ENCODE peak calls at places on chromosomes 5 and 9, in four cellular contexts. C is ovary, G is tibial artery, B is lower lobe of right lung. P is an unnamed sample.

GRCh38 chr9:25990376-25990775 is 312.1 kb upstream of the TUSC1 start:
- DNase-seq in G (no peak), C (no peak), B (no peak), P (no peak)

GRCh38 chr5:40226906-40227305 is 452.8 kb upstream of the PTGER4 start:
- DNase-seq in B (no peak), G (no peak), C (no peak), P (no peak)

GRCh38 chr5:53963958-53964357 is 346.4 kb downstream of the ARL15 start:
- DNase-seq in B (no peak), G (no peak), C (no peak), P (no peak)

GRCh38 chr9:36765468-36766341 is 193.0 kb downstream of the MELK start:
- DNase-seq in C (peak; percentile 86), G (peak; percentile 76), B (peak; percentile 80), P (peak; percentile 74)

GRCh38 chr9:110050925-110051355 is 157.0 kb downstream of the C9orf152 start:
- DNase-seq in C (no peak), G (peak; percentile 72), B (no peak), P (no peak)

GRCh38 chr9:79446540-79447307 is 125.0 kb upstream of the TLE4 start:
- DNase-seq in B (no peak), C (no peak), G (no peak), P (no peak)

GRCh38 chr5:1641560-1642166 is 117.9 kb upstream of the LPCAT1 start:
- DNase-seq in C (peak; percentile 68), G (peak; percentile 87), B (peak; percentile 86), P (peak; percentile 82)

GRCh38 chr9:250039-250438 is 35.4 kb downstream of the DOCK8 start:
- DNase-seq in G (no peak), C (no peak), B (no peak), P (no peak)

GRCh38 chr5:178404987-178405386 is 172.4 kb upstream of the PHYKPL start:
- DNase-seq in B (no peak), C (no peak), G (no peak), P (no peak)

GRCh38 chr5:56816546-56817081 is 1.3 kb downstream of the MAP3K1 start:
- DNase-seq in B (peak; percentile 72), C (peak; percentile 56), G (peak; percentile 73), P (peak; percentile 46)

GRCh38 chr5:11851402-11851801 is 52.8 kb downstream of the CTNND2 start:
- DNase-seq in B (no peak), C (no peak), G (no peak), P (no peak)

GRCh38 chr5:68426609-68427008 is 211.1 kb downstream of the PIK3R1 start:
- DNase-seq in B (no peak), C (no peak), G (no peak), P (no peak)

GRCh38 chr9:68726489-68726888 is 21.4 kb downstream of the PIP5K1B start:
- DNase-seq in B (no peak), G (no peak), C (no peak), P (no peak)

GRCh38 chr9:87259543-87259942 is 238.1 kb upstream of the DAPK1 start:
- DNase-seq in B (no peak), G (no peak), C (no peak), P (no peak)

GRCh38 chr5:151002250-151002649 is 18.1 kb upstream of the GPX3 start:
- DNase-seq in G (no peak), C (no peak), B (no peak), P (no peak)

GRCh38 chr9:93017621-93018020 is 40.9 kb upstream of the SUSD3 start:
- DNase-seq in G (peak; percentile 42), B (no peak), C (peak; percentile 4), P (no peak)

GRCh38 chr9:33884856-33885701 is 68.1 kb downstream of the UBE2R2 start:
- DNase-seq in B (no peak), C (no peak), G (no peak), P (no peak)

GRCh38 chr5:154470949-154471870 is 6.8 kb downstream of the HAND1 start:
- DNase-seq in B (no peak), G (no peak), C (no peak), P (no peak)

GRCh38 chr5:73273379-73274050 is 100.5 kb downstream of the TMEM174 start:
- DNase-seq in B (no peak), C (no peak), G (no peak), P (no peak)

GRCh38 chr9:121649476-121650219 is 1.8 kb upstream of the DAB2IP start:
- DNase-seq in G (no peak), B (no peak), C (no peak), P (no peak)

GRCh38 chr9:11779971-11780370 is 913.2 kb upstream of the TYRP1 start:
- DNase-seq in B (no peak), C (no peak), G (no peak), P (no peak)

GRCh38 chr9:114914139-114914538 is 16.3 kb downstream of the TNFSF8 start:
- DNase-seq in B (no peak), G (no peak), C (no peak), P (no peak)

GRCh38 chr9:121650220-121651013 is 1.0 kb upstream of the DAB2IP start:
- DNase-seq in G (no peak), B (no peak), C (peak; percentile 87), P (no peak)

GRCh38 chr5:143699121-143699520 is 112.8 kb upstream of the HMHB1 start:
- DNase-seq in C (no peak), B (no peak), G (no peak), P (no peak)

GRCh38 chr5:180343846-180344327 is 9.2 kb downstream of the GFPT2 start:
- DNase-seq in G (no peak), C (no peak), B (peak; percentile 46), P (peak; percentile 63)

GRCh38 chr5:16461782-16462181 is 3.8 kb downstream of the ZNF622 start:
- DNase-seq in G (no peak), C (no peak), B (no peak), P (no peak)

GRCh38 chr9:27441741-27442070 is 82.4 kb upstream of the IFNK start:
- DNase-seq in B (no peak), C (no peak), G (no peak), P (no peak)

GRCh38 chr5:67375606-67376005 is 179.0 kb upstream of the CD180 start:
- DNase-seq in B (no peak), C (no peak), G (no peak), P (no peak)

GRCh38 chr9:4739587-4740372 is 1.2 kb downstream of the AK3 start:
- DNase-seq in C (no peak), B (no peak), G (no peak), P (no peak)

GRCh38 chr5:59769832-59770231 is 123.7 kb downstream of the PDE4D start:
- DNase-seq in B (no peak), G (no peak), C (no peak), P (no peak)

GRCh38 chr5:132865668-132866341 is 464 bp downstream of the GDF9 start:
- DNase-seq in C (no peak), G (no peak), B (no peak), P (no peak)

GRCh38 chr5:115815693-115816225 is 700 bp downstream of the CDO1 start:
- DNase-seq in B (no peak), C (no peak), G (peak; percentile 67), P (no peak)

GRCh38 chr9:127626752-127627493 is 14.8 kb downstream of the STXBP1 start:
- DNase-seq in B (no peak), G (no peak), C (no peak), P (no peak)

GRCh38 chr5:25963251-25964008 is 1075.0 kb downstream of the CDH9 start:
- DNase-seq in B (no peak), C (no peak), G (no peak), P (no peak)

GRCh38 chr5:126370796-126371718 is 52.2 kb upstream of the GRAMD2B start:
- DNase-seq in B (no peak), G (no peak), C (no peak), P (no peak)

DNA sequence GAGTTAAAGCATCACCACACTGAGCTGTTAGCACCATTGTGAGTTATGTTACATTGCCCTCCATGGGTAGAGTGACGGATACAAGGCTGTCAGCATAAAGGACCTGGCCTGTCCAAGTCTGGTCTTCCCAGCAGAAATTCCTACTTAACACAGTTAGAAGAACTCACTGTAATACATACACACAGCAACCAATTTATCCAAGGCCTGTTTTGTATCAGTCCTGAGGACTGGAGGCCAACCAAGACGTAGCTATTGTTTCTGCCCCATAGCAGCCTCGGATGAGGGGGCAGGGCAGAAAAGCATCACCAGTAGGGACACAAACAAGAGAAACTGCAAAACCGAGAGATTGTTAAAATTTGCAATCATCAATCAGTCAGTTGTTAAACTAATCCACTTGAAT is 66.0 kb upstream of the CKMT2 start:
- DNase-seq in C (no peak), G (no peak), B (no peak), P (no peak)
- H3K27ac ChIP-seq in C (no peak overlapping the region), G (no peak overlapping the region), B (no peak overlapping the region), P (no peak overlapping the region)

DNA sequence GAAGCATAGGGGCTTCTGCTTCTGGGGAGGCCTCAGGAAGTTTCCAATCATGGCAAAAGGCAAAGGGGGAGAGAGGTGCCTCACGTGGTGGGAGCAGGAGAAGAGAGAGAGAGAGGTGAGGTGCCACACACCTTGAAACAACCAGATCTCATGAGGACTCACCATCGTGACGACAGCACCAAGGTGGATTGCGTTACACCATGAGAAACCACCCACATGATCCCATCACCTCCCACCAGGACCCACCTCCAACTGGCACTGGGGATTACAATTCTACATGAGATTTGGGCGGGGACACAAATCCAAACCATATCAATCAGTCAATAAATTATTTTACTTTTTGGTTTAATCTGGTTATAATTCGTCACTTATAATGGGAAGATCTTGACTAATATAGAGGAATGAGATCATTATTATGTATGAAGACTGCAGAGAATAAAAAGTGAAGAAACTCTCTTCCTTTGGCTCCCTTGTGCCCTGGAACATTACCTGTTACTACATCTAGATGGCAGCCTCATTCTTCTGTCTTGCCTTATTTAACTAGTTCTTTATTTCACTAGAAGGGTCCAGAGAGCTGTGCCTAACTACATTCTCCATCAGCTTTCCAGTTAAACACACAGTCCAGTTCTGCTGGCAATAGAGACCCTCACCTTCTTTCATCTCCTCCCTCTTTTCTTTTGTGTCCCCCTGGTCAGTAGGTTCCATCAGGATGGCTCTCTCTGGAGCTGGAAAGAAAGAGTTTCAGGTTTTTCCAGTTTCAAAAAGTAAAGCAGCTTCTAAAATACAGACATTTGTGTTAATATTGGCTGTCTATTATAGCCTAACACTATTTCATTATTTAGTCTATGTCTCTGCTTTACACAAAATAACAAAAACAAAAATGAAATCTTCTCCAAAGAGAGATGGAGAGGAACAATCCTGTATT is 21.7 kb upstream of the SPINK7 start:
- DNase-seq in B (no peak), C (no peak), G (no peak), P (no peak)
- TF ChIP-seq CTCF in B (peak; percentile 24), C (no peak), G (no peak), P (peak; percentile 67)

DNA sequence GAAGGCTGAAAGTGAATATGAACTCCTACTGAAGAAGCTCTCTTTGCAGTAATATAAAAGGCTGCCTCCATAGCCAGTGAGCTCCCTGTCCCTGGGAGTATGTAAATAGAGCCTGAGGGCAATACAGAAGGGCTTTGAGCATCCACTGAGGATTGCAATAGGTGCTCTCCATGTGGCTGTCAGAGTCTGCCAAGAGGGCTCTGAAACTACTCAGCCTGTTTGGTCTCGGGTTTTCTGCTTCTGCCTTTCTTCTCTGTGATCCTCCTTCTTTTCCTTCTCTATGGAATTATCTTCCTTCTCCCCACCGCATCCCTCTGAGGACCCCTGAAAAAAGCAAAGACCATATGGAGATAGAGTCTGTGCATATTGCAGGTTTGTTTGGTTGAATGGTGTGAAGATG is 69.4 kb downstream of the PCDH1 start:
- DNase-seq in B (no peak), G (no peak), C (no peak), P (no peak)
- H3K27me3 ChIP-seq in B (peaks cover 28% of the 10 kb centered on the region), G (no peaks in the 10 kb centered on the region), C (no peaks in the 10 kb centered on the region), P (no peaks in the 10 kb centered on the region)

DNA sequence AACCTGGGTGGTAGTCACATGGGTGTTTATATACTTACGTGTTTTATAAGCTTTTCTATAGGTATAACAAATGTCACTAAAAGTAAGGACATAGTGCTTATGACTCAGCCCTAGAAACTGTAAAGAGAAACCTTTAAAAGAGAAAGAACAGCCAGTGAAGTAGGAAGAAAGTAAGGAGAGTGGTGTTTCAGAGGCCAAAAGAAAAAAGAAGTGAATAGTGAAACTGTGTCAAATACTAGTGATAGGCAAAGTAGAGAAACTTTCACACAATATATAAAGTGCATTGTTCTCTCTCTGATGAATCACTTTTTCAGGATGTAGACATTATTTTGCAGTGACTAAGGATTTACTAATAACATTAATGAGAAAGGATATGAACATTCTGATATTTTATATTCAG is 74.2 kb upstream of the SUSD1 start:
- DNase-seq in G (no peak), B (no peak), C (no peak), P (no peak)
- H3K27ac ChIP-seq in G (no peak overlapping the region), B (no peak overlapping the region), C (no peak overlapping the region), P (no peak overlapping the region)